ENCODE peak calls at places on chromosome 17, in four cellular contexts. C is K562, P is GM12878, K is endothelial cell of umbilical vein. U is an unnamed sample.
A peak's percentile ranks its signal among the peaks of the same experiment; 100 is the strongest.

GRCh38 chr17:33725675-33726271 is 432.7 kb upstream of the ASIC2 start:
- DNase-seq in C (peak; percentile 75), P (no peak), K (peak; percentile 24), U (peak; percentile 17)

GRCh38 chr17:30933966-30934365 is 12.2 kb downstream of the ADAP2 start:
- DNase-seq in C (no peak), P (no peak), K (no peak), U (no peak)

GRCh38 chr17:35299108-35299507 is 56.2 kb downstream of the SLFN5 start:
- DNase-seq in C (no peak), P (no peak), K (no peak), U (no peak)

GRCh38 chr17:4314618-4315017 is 50.8 kb upstream of the ANKFY1 start:
- DNase-seq in C (no peak), P (no peak), K (no peak), U (no peak)

GRCh38 chr17:33522623-33523022 is 229.5 kb upstream of the ASIC2 start:
- DNase-seq in C (peak; percentile 40), P (no peak), K (no peak), U (no peak)

GRCh38 chr17:58527306-58527705 is 12.9 kb upstream of the MTMR4 start:
- DNase-seq in C (no peak), P (no peak), K (no peak), U (no peak)

GRCh38 chr17:49707608-49708514 is at the start of gene SLC35B1:
- DNase-seq in C (peak; percentile 97), P (peak; percentile 97), K (peak; percentile 100), U (peak; percentile 99)

GRCh38 chr17:66952031-66952524 is 12.4 kb upstream of the CACNG4 start:
- DNase-seq in C (no peak), P (no peak), K (peak; percentile 7), U (peak; percentile 97)

GRCh38 chr17:50141750-50142119 is 8.7 kb downstream of the PPP1R9B start:
- DNase-seq in C (no peak), P (no peak), K (no peak), U (no peak)

GRCh38 chr17:42363767-42364585 is 24.3 kb downstream of the STAT3 start:
- DNase-seq in C (no peak), P (no peak), K (peak; percentile 90), U (peak; percentile 72)

GRCh38 chr17:18031955-18032354 is 7.0 kb downstream of the ATPAF2 start:
- DNase-seq in C (no peak), P (no peak), K (peak; percentile 87), U (peak; percentile 61)

GRCh38 chr17:40932608-40933007 is 4.8 kb downstream of the KRT23 start:
- DNase-seq in C (no peak), P (no peak), K (no peak), U (no peak)

GRCh38 chr17:21814776-21815175 is 122.5 kb downstream of the KCNJ18 start:
- DNase-seq in C (no peak), P (no peak), K (no peak), U (no peak)

GRCh38 chr17:33661975-33662374 is 368.9 kb upstream of the ASIC2 start:
- DNase-seq in C (no peak), P (no peak), K (no peak), U (no peak)

DNA sequence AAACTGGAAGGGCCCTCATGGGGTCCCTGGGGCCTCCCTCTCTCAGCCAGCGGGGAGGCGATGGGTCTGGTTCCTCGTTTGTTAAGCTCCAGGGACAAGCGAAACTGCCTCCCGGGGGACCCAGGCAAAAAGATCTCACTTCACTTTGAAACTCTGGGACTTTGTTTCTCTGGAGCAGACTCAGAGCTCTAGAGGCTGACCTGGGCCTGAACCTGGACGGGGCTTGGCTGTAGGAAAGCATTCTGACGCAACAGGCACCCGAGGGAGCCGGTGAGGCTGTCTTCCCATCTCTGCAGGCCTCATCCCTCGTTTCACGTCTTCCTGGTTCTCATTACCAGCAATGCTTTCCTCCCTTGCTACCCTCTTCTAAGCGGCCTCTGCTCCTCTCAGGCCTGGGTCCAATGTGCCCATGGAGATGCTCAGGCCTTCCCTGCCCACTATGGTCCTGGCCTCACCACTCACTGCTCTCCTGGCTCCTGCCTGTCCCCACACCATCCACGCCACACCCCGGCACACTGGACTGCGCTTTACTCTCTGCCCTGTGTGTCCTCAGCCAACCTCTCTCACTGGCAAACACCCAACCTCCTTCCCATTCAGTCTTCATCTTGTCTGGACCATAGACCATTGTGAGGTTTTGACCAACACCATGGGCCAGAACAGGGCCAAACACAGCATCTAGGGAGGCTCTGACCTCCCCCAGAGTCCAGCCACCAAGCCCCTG is 214.1 kb upstream of the TNRC6C start:
- DNase-seq in C (no peak), P (no peak), K (no peak), U (no peak)
- TF ChIP-seq FOS in C (no peak), P (no peak), K (no peak), U (no peak)

GRCh38 chr17:60398227-60398959 is 6.5 kb upstream of the USP32 start:
- DNase-seq in C (no peak), P (peak; percentile 71), K (no peak), U (no peak)
- TF ChIP-seq FOS in C (no peak), P (no peak), K (no peak), U (no peak)

GRCh38 chr17:1058423-1059130 is 61.6 kb downstream of the TIMM22 start:
- DNase-seq in C (peak; percentile 72), P (no peak), K (peak; percentile 65), U (peak; percentile 35)
- TF ChIP-seq FOS in C (no peak), P (no peak), K (no peak), U (no peak)

DNA sequence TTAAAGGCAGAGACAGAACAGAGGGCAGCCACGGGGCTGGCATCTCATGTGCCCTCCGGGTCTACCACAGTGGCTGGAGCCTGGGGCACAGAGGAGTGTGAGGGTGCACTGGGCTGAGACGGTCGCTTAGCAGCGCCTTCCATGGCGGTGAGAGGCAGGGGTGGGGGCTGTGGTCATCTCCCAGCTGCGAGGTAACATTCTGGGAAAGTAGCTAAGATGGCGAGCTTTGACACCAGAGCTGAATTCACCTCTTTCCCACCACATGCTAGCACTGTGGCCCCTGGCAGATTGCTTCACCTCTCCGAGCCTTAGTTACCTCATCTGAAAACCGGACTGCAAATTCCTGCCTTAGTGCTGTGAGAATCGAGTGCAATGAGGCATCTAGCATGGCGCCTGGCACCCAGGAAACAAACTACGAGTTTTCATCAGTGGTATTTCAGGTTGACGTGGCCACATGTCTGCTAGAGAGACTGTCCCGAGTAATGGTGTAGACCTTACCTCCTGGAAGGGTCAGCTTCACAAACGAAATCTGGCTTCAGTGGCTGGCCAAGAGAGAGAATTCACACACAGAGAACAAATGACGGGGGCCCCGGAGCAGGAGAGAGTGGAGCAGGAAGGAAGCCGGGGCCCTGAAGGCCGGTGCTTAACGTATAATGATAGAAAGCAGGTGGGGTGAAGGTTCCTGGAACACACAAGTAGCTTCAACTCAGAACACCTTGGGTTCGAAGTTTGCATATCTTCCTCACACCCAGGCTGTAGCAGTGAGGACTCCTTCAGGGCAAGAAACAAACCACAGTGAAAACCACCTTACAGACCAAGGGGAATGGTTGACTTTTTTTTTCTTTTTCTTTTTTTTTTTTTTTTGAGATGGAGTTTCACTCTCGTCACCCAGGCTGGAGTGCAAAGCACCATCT is 63.9 kb upstream of the RPH3AL start:
- DNase-seq in C (no peak), P (peak; percentile 85), K (no peak), U (no peak)
- TF ChIP-seq FOS in C (no peak), P (no peak), K (no peak), U (no peak)

DNA sequence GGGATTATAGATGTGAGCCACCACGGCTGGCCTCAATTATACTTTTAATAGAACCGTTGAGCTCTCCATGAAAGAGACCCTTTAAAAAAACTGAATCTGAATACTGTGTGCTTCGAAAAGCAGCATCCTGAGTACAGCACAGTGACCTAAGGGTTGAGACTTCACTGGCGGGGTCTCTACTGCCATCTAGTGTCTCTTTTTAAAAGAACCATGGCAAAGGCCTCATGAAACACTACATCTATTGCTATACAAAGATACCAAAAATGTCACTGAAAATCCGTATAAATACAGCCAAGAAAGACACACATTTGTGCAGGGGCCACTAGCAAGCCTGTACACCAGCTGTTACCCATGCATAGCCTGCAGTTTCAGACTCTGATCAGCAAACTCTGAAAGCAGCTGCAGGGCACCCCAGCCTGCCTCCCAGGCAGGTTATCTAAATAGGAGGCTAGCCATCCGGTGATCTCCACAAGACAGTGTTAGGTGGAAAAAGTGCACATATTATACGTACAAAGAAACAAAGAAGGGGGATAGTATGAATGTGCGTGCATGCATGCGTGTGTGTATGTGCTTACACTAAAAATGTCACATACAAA is 35.3 kb downstream of the NPLOC4 start:
- DNase-seq in C (peak; percentile 67), P (peak; percentile 20), K (peak; percentile 80), U (peak; percentile 78)
- TF ChIP-seq FOS in C (no peak), P (no peak), K (no peak), U (no peak)

DNA sequence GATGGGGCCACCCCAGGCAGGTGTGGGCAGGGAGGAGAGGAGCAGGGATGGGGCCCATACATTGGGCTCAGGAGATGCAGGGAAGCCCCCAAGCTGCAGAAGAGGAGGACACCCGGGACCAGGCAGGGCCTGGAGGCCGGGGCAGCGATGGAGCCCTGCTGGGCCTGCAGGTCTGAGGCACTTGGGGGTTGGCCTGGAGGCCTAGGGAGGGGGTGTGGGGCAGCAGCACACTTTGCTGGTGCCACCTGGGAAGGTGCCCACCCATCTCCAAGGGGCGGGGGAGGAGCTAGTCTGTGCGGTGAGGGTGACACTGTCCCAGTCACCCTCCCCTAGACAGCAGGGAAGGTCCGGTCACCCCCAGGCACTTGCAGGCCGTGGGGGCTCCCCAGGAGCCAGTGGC is 6.4 kb upstream of the CCDC57 start:
- DNase-seq in C (no peak), P (no peak), K (no peak), U (no peak)
- TF ChIP-seq FOS in C (no peak), P (no peak), K (no peak), U (no peak)

DNA sequence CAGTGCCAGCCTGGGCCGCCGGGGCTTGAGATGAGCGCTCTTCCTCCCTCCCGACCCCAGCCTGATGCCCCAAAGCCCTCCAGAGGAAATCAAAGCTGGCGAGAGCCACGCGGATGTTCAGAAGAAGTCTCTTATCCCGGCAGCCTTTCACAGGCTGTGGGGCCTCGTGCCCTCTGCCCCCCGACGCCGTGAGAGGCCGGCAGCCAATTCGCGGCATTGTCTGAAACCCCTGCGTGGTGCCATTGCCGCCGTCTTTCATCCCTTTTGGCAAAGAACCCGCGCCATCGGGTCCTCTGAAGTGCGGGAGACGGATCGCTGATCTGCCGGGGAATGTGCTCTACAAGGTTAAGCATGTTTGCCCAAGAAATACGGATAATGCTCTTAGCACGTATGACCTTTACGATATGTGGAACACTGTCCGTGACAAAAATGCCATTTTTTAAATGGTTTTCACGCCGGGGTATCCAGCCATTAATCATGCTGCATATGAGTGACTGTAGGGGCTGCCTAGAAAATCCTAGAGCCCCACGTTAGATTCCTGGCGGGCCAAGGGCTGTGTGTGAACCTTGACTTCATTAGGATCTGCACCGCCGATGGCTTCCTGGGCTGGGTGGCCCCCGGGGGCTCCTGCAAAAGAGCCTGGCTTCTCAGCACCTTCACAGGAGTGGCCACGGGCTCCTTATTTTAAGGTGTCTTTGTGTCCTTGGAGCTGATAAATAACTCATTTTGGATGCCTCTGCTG is 165.2 kb upstream of the TNRC6C start:
- DNase-seq in C (no peak), P (no peak), K (no peak), U (no peak)
- TF ChIP-seq FOS in C (no peak), P (no peak), K (no peak), U (no peak)

GRCh38 chr17:82892869-82893565 is 53.2 kb upstream of the ZNF750 start:
- DNase-seq in C (no peak), P (no peak), K (peak; percentile 47), U (peak; percentile 8)
- TF ChIP-seq FOS in C (no peak), P (no peak), K (no peak), U (no peak)

GRCh38 chr17:10200645-10201044 is 2.2 kb upstream of the GAS7 start:
- DNase-seq in C (no peak), P (no peak), K (no peak), U (no peak)
- TF ChIP-seq FOS in C (no peak), P (no peak), K (no peak), U (no peak)

U was measured in IMR-90.